ENCODE peak calls at places on chromosomes 11 and 22, in six cellular contexts. G is fibroblast of the aortic adventitia, J is cardiac muscle cell, O is lung, A is Panc1, N is transverse colon. S is an unnamed sample.

GRCh38 chr22:48528221-48528915 is 1299.3 kb downstream of the BRD1 start:
- DNase-seq in N (no peak), O (no peak), A (no peak), G (no peak), J (no peak), S (no peak)

GRCh38 chr11:709109-709997 is 3.3 kb downstream of the EPS8L2 start:
- DNase-seq in N (no peak), O (no peak), G (no peak), J (no peak), A (no peak), S (no peak)

GRCh38 chr11:96014234-96014633 is 90.3 kb upstream of the MTMR2 start:
- DNase-seq in G (peak), J (no peak), A (no peak), O (no peak), N (no peak), S (peak)

GRCh38 chr11:118735203-118735602 is 55.8 kb upstream of the TREH start:
- DNase-seq in J (no peak), A (no peak), O (no peak), G (no peak), N (no peak), S (no peak)

GRCh38 chr11:91041626-91042025 is 818.8 kb upstream of the CHORDC1 start:
- DNase-seq in O (no peak), N (no peak), A (no peak), J (no peak), G (no peak), S (no peak)

GRCh38 chr11:1119282-1120146 is 38.2 kb upstream of the MUC5AC start:
- DNase-seq in G (no peak), A (no peak), J (no peak), N (peak), O (no peak), S (no peak)

GRCh38 chr22:46195487-46196165 is 45.3 kb downstream of the PPARA start:
- DNase-seq in A (no peak), O (no peak), J (no peak), G (no peak), N (peak), S (no peak)

GRCh38 chr11:77066229-77067023 is at the start of gene CAPN5:
- DNase-seq in A (no peak), O (peak), G (peak), J (peak), N (peak), S (peak)

GRCh38 chr22:50627452-50627913 is 469 bp downstream of the ARSA start:
- DNase-seq in G (no peak), N (peak), J (peak), O (no peak), A (no peak), S (no peak)

GRCh38 chr22:40310081-40310770 is 36.1 kb upstream of the ADSL start:
- DNase-seq in O (no peak), A (no peak), J (no peak), N (peak), G (peak), S (peak)

GRCh38 chr11:59857444-59858434 is 8.5 kb downstream of the TCN1 start:
- DNase-seq in O (no peak), G (no peak), N (no peak), J (no peak), A (no peak), S (no peak)

GRCh38 chr11:34960277-34960676 is 43.9 kb downstream of the PDHX start:
- DNase-seq in G (no peak), N (no peak), A (no peak), J (no peak), O (no peak), S (no peak)

GRCh38 chr11:114072978-114073377 is 13.5 kb downstream of the ZBTB16 start:
- DNase-seq in G (no peak), A (no peak), N (no peak), J (no peak), O (no peak), S (no peak)

GRCh38 chr22:46042786-46043185 is 65.8 kb upstream of the WNT7B start:
- DNase-seq in O (no peak), N (no peak), A (no peak), G (no peak), J (no peak), S (peak)

GRCh38 chr22:49525776-49526535 is 301.7 kb downstream of the BRD1 start:
- DNase-seq in A (no peak), N (no peak), G (no peak), J (no peak), O (no peak), S (no peak)

GRCh38 chr22:45376703-45377102 is 36.7 kb downstream of the SMC1B start:
- DNase-seq in N (peak), J (no peak), A (no peak), G (peak), O (no peak), S (peak)

GRCh38 chr11:46363455-46363920 is 16.2 kb downstream of the DGKZ start:
- DNase-seq in G (no peak), N (no peak), O (no peak), J (no peak), A (peak), S (peak)

GRCh38 chr11:119483881-119484371 is 61.0 kb upstream of the THY1 start:
- DNase-seq in O (no peak), A (no peak), J (no peak), N (no peak), G (no peak), S (no peak)

GRCh38 chr22:25362215-25362882 is 142.9 kb downstream of the CRYBB2 start:
- DNase-seq in A (peak), O (peak), J (peak), G (peak), N (peak), S (peak)

GRCh38 chr11:43360361-43361032 is 1.8 kb downstream of the TTC17 start:
- DNase-seq in G (peak), N (no peak), A (no peak), J (peak), O (no peak), S (peak)

GRCh38 chr11:64028398-64029115 is 7.2 kb upstream of the FLRT1 start:
- DNase-seq in A (no peak), G (no peak), N (no peak), J (peak), O (no peak), S (no peak)

GRCh38 chr22:48052621-48052890 is 1290.1 kb downstream of the TBC1D22A start:
- DNase-seq in O (no peak), G (no peak), A (no peak), J (no peak), N (no peak), S (no peak)

GRCh38 chr11:31974737-31975136 is 116.1 kb upstream of the RCN1 start:
- DNase-seq in N (no peak), O (no peak), J (no peak), G (peak), A (peak), S (peak)

GRCh38 chr11:122102426-122102825 is 13.6 kb downstream of the BLID start:
- DNase-seq in J (no peak), G (peak), A (no peak), O (no peak), N (no peak), S (no peak)

GRCh38 chr11:63586451-63587166 is 23.4 kb upstream of the PLAAT2 start:
- DNase-seq in A (no peak), G (no peak), O (no peak), N (no peak), J (no peak), S (no peak)

GRCh38 chr22:45328822-45329535 is 19.2 kb downstream of the FAM118A start:
- DNase-seq in G (no peak), A (no peak), N (no peak), O (no peak), J (no peak), S (no peak)

GRCh38 chr11:13140028-13140870 is 131.1 kb downstream of the RASSF10 start:
- DNase-seq in A (no peak), O (peak), N (peak), G (peak), J (peak), S (peak)

GRCh38 chr11:20097319-20098221 is 62.7 kb downstream of the DBX1 start:
- DNase-seq in G (peak), N (no peak), A (no peak), O (no peak), J (no peak), S (peak)
- H3K4me3 ChIP-seq in G (no peak), N (no peak), A (no peak), O (no peak), J (no peak), S (peak)

GRCh38 chr22:22802346-22802970 is 85.2 kb upstream of the IGLL5 start:
- DNase-seq in A (no peak), O (peak), G (no peak), N (no peak), J (no peak), S (peak)
- TF ChIP-seq CTCF in A (peak), O (peak), G (no peak), N (no peak), J (peak), S (peak)

DNA sequence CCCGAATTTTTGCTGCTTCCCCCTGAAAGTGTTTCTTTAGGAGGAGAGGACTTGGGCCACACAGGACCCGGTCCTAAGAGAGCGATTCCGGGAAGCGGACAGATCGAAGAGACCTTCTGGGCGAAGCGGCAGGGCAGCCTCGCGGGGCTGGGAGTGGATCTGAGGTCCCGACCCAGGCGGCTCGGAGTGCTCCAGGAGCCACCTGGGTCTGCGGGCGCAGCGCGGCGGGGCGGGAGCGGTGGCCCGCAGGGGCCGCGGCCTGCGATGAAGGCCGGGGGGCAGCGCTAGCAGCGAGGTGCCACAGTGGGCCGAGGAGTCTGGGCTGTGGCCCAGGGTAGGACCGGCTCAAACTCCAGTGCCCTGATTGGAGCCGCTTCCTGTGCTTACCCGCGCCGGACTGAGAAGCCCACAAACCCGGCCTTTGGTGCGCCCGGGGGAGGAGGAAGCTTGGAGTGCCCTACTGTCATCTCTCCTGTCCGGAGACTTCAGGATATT is 1.8 kb downstream of the PKNOX2 start:
- DNase-seq in O (no peak), J (peak), N (no peak), A (no peak), G (peak), S (no peak)
- H3K4me3 ChIP-seq in O (peak), J (peak), N (peak), A (no peak), G (peak), S (no peak)

GRCh38 chr11:115716577-115717214 is 212.5 kb upstream of the CADM1 start:
- DNase-seq in A (no peak), G (no peak), O (no peak), N (no peak), J (no peak), S (no peak)
- TF ChIP-seq CTCF in A (no peak), G (no peak), O (no peak), N (no peak), J (no peak), S (no peak)

GRCh38 chr11:65927904-65928397 is 8.7 kb downstream of the DRAP1 start:
- DNase-seq in A (no peak), N (peak), O (peak), J (no peak), G (no peak), S (no peak)

GRCh38 chr11:65931773-65932557 is 12.7 kb downstream of the DRAP1 start:
- DNase-seq in G (no peak), A (no peak), J (no peak), N (no peak), O (no peak), S (no peak)

GRCh38 chr11:65932558-65932919 is 12.7 kb upstream of the TSGA10IP start:
- DNase-seq in G (no peak), O (no peak), N (no peak), A (no peak), J (peak), S (no peak)

GRCh38 chr11:65925397-65925796 is 6.2 kb downstream of the DRAP1 start:
- DNase-seq in G (no peak), A (no peak), J (no peak), O (no peak), N (no peak), S (no peak)

DNA sequence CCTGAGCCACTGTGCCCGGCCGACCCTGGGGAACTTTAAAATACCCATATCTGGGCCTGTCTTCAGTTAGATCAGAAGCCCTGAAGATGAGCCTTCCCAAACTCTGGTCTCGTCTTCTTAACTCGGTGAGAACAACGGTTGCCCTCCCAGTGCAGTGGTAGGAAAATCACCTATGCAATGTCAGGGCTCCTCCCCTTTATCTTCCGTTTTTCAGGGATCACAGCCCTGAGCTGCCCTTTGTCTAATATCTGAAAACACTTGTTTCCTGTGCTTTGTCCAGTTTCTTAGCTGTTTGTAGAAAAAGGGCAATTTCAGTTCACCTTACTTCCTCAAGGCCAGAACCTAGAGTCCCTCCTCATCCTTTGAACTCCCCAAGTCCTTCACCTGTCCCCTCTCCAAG is 9.4 kb downstream of the DRAP1 start:
- DNase-seq in O (no peak), A (no peak), N (no peak), G (no peak), J (no peak), S (no peak)
- H3K4me3 ChIP-seq in O (no peak), A (no peak), N (no peak), G (no peak), J (no peak), S (no peak)

DNA sequence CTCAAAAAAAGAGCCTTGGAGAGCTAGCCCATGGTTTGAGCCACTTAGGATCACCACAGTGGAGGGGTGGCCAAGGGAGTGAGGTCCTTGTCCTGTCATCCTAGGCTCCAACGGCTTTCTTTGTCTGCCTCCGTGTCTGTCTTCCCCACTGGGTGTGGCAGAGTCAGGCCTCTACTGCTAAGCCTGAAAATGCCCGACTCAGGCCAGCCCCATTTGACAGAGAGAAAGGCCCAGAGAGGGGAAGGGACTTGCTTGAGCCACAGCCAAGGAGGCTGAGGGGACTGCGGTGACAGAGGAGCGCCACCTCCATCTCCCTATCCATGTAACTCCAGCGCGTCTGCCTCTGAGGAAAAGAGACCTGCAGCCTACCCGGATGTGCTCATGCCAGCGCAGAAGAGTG is 27.8 kb upstream of the CD82 start:
- DNase-seq in A (no peak), G (no peak), N (no peak), J (no peak), O (no peak), S (no peak)
- TF ChIP-seq CTCF in A (no peak), G (no peak), N (no peak), J (no peak), O (no peak), S (no peak)

DNA sequence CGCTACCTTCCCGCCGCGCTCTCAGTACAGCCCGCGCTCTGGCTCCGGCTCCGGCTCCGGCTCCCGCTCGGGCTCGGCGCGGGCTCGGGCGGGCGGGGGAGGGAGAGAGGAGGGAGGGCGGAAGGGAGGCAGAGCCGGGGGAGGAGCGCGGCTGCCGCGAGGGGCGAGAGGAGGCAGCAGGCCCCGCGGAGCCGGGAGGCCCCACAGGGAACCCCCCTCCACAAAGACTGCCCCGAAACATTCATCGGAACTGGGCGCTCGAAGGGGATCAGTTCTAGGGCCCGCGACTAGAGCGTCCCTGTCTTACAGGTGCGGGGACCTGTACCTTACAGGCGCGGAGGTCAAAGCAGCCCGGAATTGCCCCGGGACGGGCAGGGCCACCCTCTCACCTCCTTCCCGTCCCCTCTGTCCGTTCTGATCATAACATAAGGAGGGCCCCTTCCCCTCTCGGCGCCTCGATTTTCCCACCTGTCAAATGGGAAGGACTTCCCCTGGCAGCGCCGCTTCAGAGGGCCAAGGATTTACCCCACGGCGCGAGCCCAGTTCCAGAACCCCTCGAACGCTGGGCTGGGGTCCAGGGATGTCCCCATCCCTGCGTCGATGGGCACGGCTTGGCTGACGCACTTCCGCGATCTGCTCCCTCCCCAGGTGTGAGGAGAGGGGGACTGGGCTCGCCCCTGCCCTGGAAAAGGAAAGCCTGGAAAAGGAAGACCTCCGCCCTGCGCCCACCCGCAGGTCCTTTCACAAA is at the start of gene SHISA8:
- DNase-seq in G (no peak), N (peak), J (peak), O (no peak), A (no peak), S (no peak)
- H3K4me3 ChIP-seq in G (no peak), N (peak), J (peak), O (no peak), A (peak), S (no peak)

S was measured in fibroblast of mammary gland.